ENCODE peak calls at places on chromosomes 5 and 9, in ten cellular contexts. P, A, C, Q, D, R, Z, U, I and W are unnamed samples.

GRCh38 chr5:98096155-98096554 is 677.3 kb upstream of the RGMB start:
- DNase-seq in I (no peak), Q (no peak), P (peak), U (no peak), R (no peak), C (peak), Z (peak), A (no peak), D (no peak), W (no peak)

GRCh38 chr5:96294887-96295209 is 138.2 kb downstream of the PCSK1 start:
- DNase-seq in I (no peak), C (no peak), Z (no peak), U (no peak), R (no peak), D (no peak), A (no peak), Q (no peak), P (no peak), W (no peak)

GRCh38 chr5:140341591-140341990 is 4.8 kb downstream of the HBEGF start:
- DNase-seq in I (no peak), Z (peak), Q (no peak), P (no peak), R (no peak), D (no peak), A (no peak), C (no peak), U (peak), W (no peak)

GRCh38 chr5:61277190-61277589 is 54.9 kb upstream of the ZSWIM6 start:
- DNase-seq in D (no peak), Q (no peak), U (no peak), Z (peak), R (no peak), I (no peak), A (no peak), P (peak), C (peak), W (no peak)

GRCh38 chr5:36584009-36584875 is 22.2 kb upstream of the SLC1A3 start:
- DNase-seq in Z (no peak), A (no peak), C (no peak), D (no peak), P (no peak), Q (no peak), R (no peak), I (no peak), U (no peak), W (no peak)

GRCh38 chr5:18216729-18217128 is 582.5 kb downstream of the TAF11L14 start:
- DNase-seq in P (no peak), U (no peak), Z (no peak), D (no peak), C (no peak), A (no peak), Q (no peak), R (no peak), I (no peak), W (no peak)

GRCh38 chr9:95075700-95076099 is 241.8 kb downstream of the FANCC start:
- DNase-seq in A (no peak), P (no peak), C (no peak), I (no peak), D (no peak), U (no peak), R (no peak), Q (no peak), Z (no peak), W (no peak)

GRCh38 chr5:150789431-150789830 is 10.9 kb downstream of the SMIM3 start:
- DNase-seq in I (no peak), Z (no peak), C (no peak), U (no peak), D (no peak), Q (no peak), A (no peak), R (no peak), P (peak), W (no peak)